ENCODE peak calls at places on chromosomes 1 and 21, in five cellular contexts. D is fibroblast of the aortic adventitia, K is HFFc6, U is NCI-H510A treated with DMSO at 0.1 percent for 48 hours, M is Caki2. S is an unnamed sample.
A peak's percentile ranks its signal among the peaks of the same experiment; 100 is the strongest.

GRCh38 chr1:22671999-22672398 is 19.0 kb downstream of the C1QB start:
- DNase-seq in D (no peak), K (no peak), U (no peak), M (no peak), S (no peak)

GRCh38 chr1:64231153-64231552 is 27.7 kb downstream of the UBE2U start:
- DNase-seq in D (no peak), K (no peak), U (peak; percentile 95), M (peak; percentile 54), S (no peak)

GRCh38 chr1:244341455-244342450 is 110.0 kb downstream of the ADSS2 start:
- DNase-seq in D (no peak), K (no peak), U (peak; percentile 26), M (peak; percentile 93), S (no peak)

GRCh38 chr1:169288011-169288414 is 79.6 kb downstream of the NME7 start:
- DNase-seq in D (peak; percentile 36), K (peak; percentile 55), U (no peak), M (no peak), S (no peak)

GRCh38 chr1:11056504-11056903 is 3.3 kb downstream of the SRM start:
- DNase-seq in D (no peak), K (no peak), U (no peak), M (no peak), S (no peak)

GRCh38 chr1:31633117-31633516 is 11.6 kb downstream of the PEF1 start:
- DNase-seq in D (peak; percentile 14), K (peak; percentile 26), U (no peak), M (no peak), S (no peak)

GRCh38 chr1:183101841-183102276 is 78.6 kb downstream of the LAMC1 start:
- DNase-seq in D (peak; percentile 24), K (no peak), U (no peak), M (no peak), S (no peak)

GRCh38 chr1:8203056-8203455 is 114.9 kb upstream of the SLC45A1 start:
- DNase-seq in D (no peak), K (no peak), U (no peak), M (no peak), S (no peak)

GRCh38 chr21:38440746-38441145 is 57.5 kb downstream of the ERG start:
- DNase-seq in D (peak; percentile 94), K (peak; percentile 91), U (no peak), M (peak; percentile 93), S (no peak)